ENCODE peak calls at places on chromosome 12, in ten cellular contexts. G is A549, Z is thyroid gland, P is IMR-90, H is heart left ventricle, T is suprapubic skin, W is sigmoid colon, M is uterus, F is tibial nerve, I is right lobe of liver. K is an unnamed sample.

GRCh38 chr12:25692115-25693035 is 139.3 kb upstream of the LMNTD1 start:
- DNase-seq in G (no peak), Z (peak), P (no peak), H (no peak), T (no peak), W (no peak), M (no peak), F (no peak), I (no peak), K (no peak)

GRCh38 chr12:52310622-52311281 is 10.4 kb downstream of the KRT83 start:
- DNase-seq in G (peak), Z (no peak), P (peak), H (no peak), T (peak), W (no peak), M (no peak), F (no peak), I (no peak), K (no peak)

GRCh38 chr12:68831751-68832503 is 23.9 kb downstream of the MDM2 start:
- DNase-seq in G (no peak), Z (no peak), P (no peak), H (no peak), T (no peak), W (no peak), M (no peak), F (no peak), I (no peak), K (no peak)

GRCh38 chr12:30691122-30691879 is 4.4 kb downstream of the IPO8 start:
- DNase-seq in G (peak), Z (no peak), P (peak), H (no peak), T (no peak), W (peak), M (no peak), F (no peak), I (no peak), K (peak)

GRCh38 chr12:570949-571794 is 92.1 kb downstream of the NINJ2 start:
- DNase-seq in G (peak), Z (peak), P (peak), H (peak), T (peak), W (peak), M (peak), F (peak), I (peak), K (peak)

GRCh38 chr12:93152617-93153016 is 223.5 kb upstream of the EEA1 start:
- DNase-seq in G (no peak), Z (no peak), P (no peak), H (no peak), T (no peak), W (no peak), M (no peak), F (no peak), I (no peak), K (no peak)

GRCh38 chr12:6724409-6724797 is 557 bp downstream of the COPS7A start:
- DNase-seq in G (peak), Z (peak), P (peak), H (no peak), T (no peak), W (peak), M (no peak), F (no peak), I (no peak), K (peak)

GRCh38 chr12:12534134-12534866 is 28.4 kb downstream of the DUSP16 start:
- DNase-seq in G (no peak), Z (no peak), P (no peak), H (no peak), T (no peak), W (no peak), M (no peak), F (no peak), I (no peak), K (no peak)

GRCh38 chr12:53131844-53132243 is 28.6 kb downstream of the SOAT2 start:
- DNase-seq in G (no peak), Z (no peak), P (no peak), H (no peak), T (no peak), W (no peak), M (no peak), F (no peak), I (no peak), K (no peak)

GRCh38 chr12:122726056-122726558 is 4.5 kb downstream of the HCAR1 start:
- DNase-seq in G (peak), Z (peak), P (no peak), H (no peak), T (no peak), W (no peak), M (no peak), F (no peak), I (no peak), K (no peak)

GRCh38 chr12:49507139-49507538 is 31.7 kb upstream of the KCNH3 start:
- DNase-seq in G (peak), Z (no peak), P (peak), H (no peak), T (no peak), W (no peak), M (no peak), F (no peak), I (no peak), K (no peak)

GRCh38 chr12:30000401-30000800 is 216.7 kb upstream of the TMTC1 start:
- DNase-seq in G (no peak), Z (no peak), P (no peak), H (no peak), T (no peak), W (no peak), M (no peak), F (no peak), I (no peak), K (no peak)

GRCh38 chr12:84969226-84969625 is 56.6 kb upstream of the SLC6A15 start:
- DNase-seq in G (no peak), Z (no peak), P (no peak), H (no peak), T (no peak), W (no peak), M (no peak), F (no peak), I (no peak), K (no peak)

GRCh38 chr12:51430196-51430895 is 5.7 kb downstream of the SLC4A8 start:
- DNase-seq in G (peak), Z (no peak), P (no peak), H (no peak), T (no peak), W (no peak), M (no peak), F (no peak), I (no peak), K (no peak)

GRCh38 chr12:126384029-126384564 is 1318.9 kb downstream of the AACS start:
- DNase-seq in G (no peak), Z (no peak), P (no peak), H (no peak), T (no peak), W (no peak), M (no peak), F (no peak), I (no peak), K (no peak)

GRCh38 chr12:58087428-58088117 is 146.2 kb downstream of the ATP23 start:
- DNase-seq in G (no peak), Z (no peak), P (no peak), H (no peak), T (no peak), W (no peak), M (no peak), F (no peak), I (no peak), K (no peak)

GRCh38 chr12:130104596-130105253 is 57.5 kb upstream of the FZD10 start:
- DNase-seq in G (no peak), Z (peak), P (no peak), H (no peak), T (no peak), W (no peak), M (no peak), F (no peak), I (no peak), K (no peak)

GRCh38 chr12:40647651-40648050 is 44.6 kb upstream of the CNTN1 start:
- DNase-seq in G (peak), Z (no peak), P (no peak), H (no peak), T (no peak), W (no peak), M (no peak), F (no peak), I (no peak), K (no peak)

GRCh38 chr12:52907092-52907810 is 2.4 kb upstream of the KRT8 start:
- DNase-seq in G (peak), Z (peak), P (no peak), H (peak), T (peak), W (no peak), M (peak), F (no peak), I (no peak), K (no peak)

GRCh38 chr12:85076688-85077430 is 40.7 kb downstream of the LRRIQ1 start:
- DNase-seq in G (peak), Z (no peak), P (peak), H (no peak), T (no peak), W (no peak), M (no peak), F (no peak), I (no peak), K (peak)

GRCh38 chr12:56488041-56488955 is at the start of gene GLS2:
- DNase-seq in G (peak), Z (peak), P (peak), H (peak), T (peak), W (peak), M (peak), F (peak), I (peak), K (peak)

GRCh38 chr12:104846056-104846762 is 111.9 kb downstream of the SLC41A2 start:
- DNase-seq in G (no peak), Z (no peak), P (peak), H (no peak), T (no peak), W (no peak), M (no peak), F (no peak), I (no peak), K (no peak)

GRCh38 chr12:57237653-57237951 is 8.1 kb downstream of the SHMT2 start:
- DNase-seq in G (no peak), Z (no peak), P (no peak), H (no peak), T (no peak), W (no peak), M (no peak), F (no peak), I (no peak), K (no peak)

GRCh38 chr12:108299516-108299915 is 39.6 kb downstream of the CMKLR1 start:
- DNase-seq in G (no peak), Z (no peak), P (no peak), H (no peak), T (no peak), W (peak), M (no peak), F (no peak), I (no peak), K (no peak)

GRCh38 chr12:60872219-60872618 is 1276.4 kb downstream of the SLC16A7 start:
- DNase-seq in G (no peak), Z (no peak), P (no peak), H (no peak), T (no peak), W (no peak), M (no peak), F (no peak), I (no peak), K (no peak)

GRCh38 chr12:68613209-68613904 is 2.7 kb downstream of the RAP1B start:
- DNase-seq in G (no peak), Z (no peak), P (no peak), H (no peak), T (no peak), W (no peak), M (no peak), F (no peak), I (no peak), K (peak)

GRCh38 chr12:131911251-131911650 is 16.8 kb downstream of the ULK1 start:
- DNase-seq in G (no peak), Z (no peak), P (no peak), H (no peak), T (no peak), W (peak), M (no peak), F (no peak), I (no peak), K (no peak)

GRCh38 chr12:46523863-46524770 is 151.5 kb upstream of the SLC38A2 start:
- DNase-seq in G (peak), Z (no peak), P (peak), H (no peak), T (no peak), W (no peak), M (no peak), F (no peak), I (no peak), K (no peak)

GRCh38 chr12:19474147-19474546 is 34.9 kb downstream of the AEBP2 start:
- DNase-seq in G (no peak), Z (no peak), P (no peak), H (no peak), T (no peak), W (no peak), M (no peak), F (no peak), I (no peak), K (no peak)

GRCh38 chr12:109879332-109880048 is 851 bp downstream of the GLTP start:
- DNase-seq in G (no peak), Z (no peak), P (no peak), H (no peak), T (no peak), W (no peak), M (no peak), F (no peak), I (no peak), K (no peak)

GRCh38 chr12:107263980-107264379 is 170.6 kb upstream of the CRY1 start:
- DNase-seq in G (no peak), Z (no peak), P (no peak), H (no peak), T (no peak), W (no peak), M (no peak), F (no peak), I (no peak), K (no peak)

GRCh38 chr12:6420364-6420763 is 24.4 kb upstream of the CD27 start:
- DNase-seq in G (peak), Z (no peak), P (no peak), H (no peak), T (no peak), W (no peak), M (no peak), F (no peak), I (no peak), K (no peak)

GRCh38 chr12:80802652-80803051 is 85.9 kb downstream of the MYF5 start:
- DNase-seq in G (no peak), Z (no peak), P (no peak), H (no peak), T (no peak), W (no peak), M (no peak), F (no peak), I (no peak), K (no peak)

GRCh38 chr12:52023182-52023975 is 16.6 kb downstream of the TAMALIN start:
- DNase-seq in G (peak), Z (peak), P (peak), H (peak), T (peak), W (peak), M (peak), F (peak), I (peak), K (peak)

GRCh38 chr12:89786177-89786810 is 77.7 kb upstream of the ATP2B1 start:
- DNase-seq in G (peak), Z (no peak), P (no peak), H (no peak), T (no peak), W (no peak), M (no peak), F (no peak), I (no peak), K (no peak)

GRCh38 chr12:38898001-38898684 is 7.2 kb downstream of the CPNE8 start:
- DNase-seq in G (no peak), Z (no peak), P (no peak), H (no peak), T (no peak), W (no peak), M (no peak), F (no peak), I (no peak), K (no peak)

GRCh38 chr12:21528953-21529352 is 2.9 kb downstream of the SPX start:
- DNase-seq in G (no peak), Z (peak), P (no peak), H (peak), T (no peak), W (no peak), M (no peak), F (no peak), I (no peak), K (no peak)
- TF ChIP-seq POLR2A in G (no peak), Z (peak), P (no peak), H (no peak), T (no peak), W (no peak), M (no peak), F (no peak), I (no peak), K (no peak)

GRCh38 chr12:27778206-27778605 is 1.8 kb upstream of the KLHL42 start:
- DNase-seq in G (no peak), Z (no peak), P (no peak), H (no peak), T (no peak), W (no peak), M (no peak), F (no peak), I (no peak), K (no peak)

GRCh38 chr12:27781680-27782079 is 1.6 kb upstream of the MANSC4 start:
- DNase-seq in G (no peak), Z (no peak), P (peak), H (no peak), T (no peak), W (no peak), M (no peak), F (no peak), I (no peak), K (no peak)

GRCh38 chr12:27779416-27779815 is 617 bp upstream of the KLHL42 start:
- DNase-seq in G (peak), Z (peak), P (no peak), H (peak), T (no peak), W (peak), M (peak), F (no peak), I (no peak), K (peak)

GRCh38 chr12:27780612-27781408 is 774 bp upstream of the MANSC4 start:
- DNase-seq in G (peak), Z (peak), P (peak), H (peak), T (peak), W (peak), M (peak), F (no peak), I (no peak), K (peak)

DNA sequence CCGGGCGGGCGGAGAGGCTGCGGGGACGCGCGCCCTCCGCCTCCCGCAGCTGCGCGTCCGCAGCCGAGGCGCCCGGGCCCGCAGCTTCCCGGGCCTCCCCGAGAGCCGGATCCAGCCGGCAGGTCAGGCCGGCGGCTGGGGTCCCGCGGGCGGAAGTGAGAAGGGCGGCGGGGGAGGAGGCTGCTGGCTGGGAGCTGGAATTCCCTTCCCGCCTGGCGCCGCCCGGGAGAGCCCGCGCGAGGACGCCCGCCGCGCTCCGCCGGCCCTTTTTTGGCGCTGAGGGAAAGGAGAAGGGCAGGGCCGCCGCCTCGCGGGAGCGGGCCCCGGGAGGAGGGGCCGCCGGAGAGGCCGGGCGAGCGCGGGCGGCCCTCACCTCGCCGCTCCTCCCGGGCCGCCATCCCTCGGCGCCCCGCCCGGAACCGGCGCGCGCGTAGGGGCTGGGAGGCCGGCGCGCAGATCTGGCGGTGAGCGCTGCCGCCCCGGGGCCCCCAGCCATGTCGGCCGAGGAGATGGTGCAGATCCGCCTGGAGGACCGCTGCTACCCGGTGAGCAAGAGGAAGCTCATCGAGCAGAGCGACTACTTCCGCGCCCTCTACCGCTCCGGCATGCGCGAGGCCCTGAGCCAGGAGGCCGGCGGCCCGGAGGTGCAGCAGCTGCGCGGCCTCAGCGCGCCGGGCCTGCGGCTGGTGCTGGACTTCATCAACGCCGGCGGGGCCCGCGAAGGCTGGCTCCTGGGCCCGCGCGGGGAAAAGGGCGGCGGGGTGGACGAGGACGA is at the start of the genes KLHL42 and MANSC4:
- DNase-seq in G (peak), Z (peak), P (peak), H (peak), T (peak), W (peak), M (peak), F (peak), I (peak), K (peak)
- TF ChIP-seq POLR2A in G (peak), Z (peak), P (no peak), H (no peak), T (peak), W (peak), M (no peak), F (no peak), I (peak), K (peak)

DNA sequence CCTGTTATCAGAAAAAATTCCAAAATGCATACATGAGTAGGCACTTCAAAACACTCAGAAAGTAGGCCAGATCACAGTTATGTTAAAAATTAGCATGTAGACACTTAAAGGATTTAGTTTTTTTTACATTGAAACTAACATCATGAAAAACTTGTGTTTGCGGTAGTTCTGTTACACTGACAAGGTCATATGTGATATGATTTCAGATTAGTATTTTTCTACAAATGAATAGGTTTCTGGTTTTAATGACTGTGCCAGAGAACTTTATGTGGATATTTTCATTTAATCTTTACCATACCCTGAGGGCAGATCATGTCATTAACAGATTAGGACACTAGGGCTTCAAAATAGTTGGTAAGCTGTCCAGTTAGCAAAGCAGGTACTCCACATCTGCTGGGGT is 20.7 kb downstream of the YARS2 start:
- DNase-seq in G (no peak), Z (no peak), P (no peak), H (no peak), T (no peak), W (no peak), M (no peak), F (no peak), I (no peak), K (no peak)
- TF ChIP-seq POLR2A in G (no peak), Z (no peak), P (no peak), H (no peak), T (no peak), W (no peak), M (no peak), F (no peak), I (no peak), K (no peak)

DNA sequence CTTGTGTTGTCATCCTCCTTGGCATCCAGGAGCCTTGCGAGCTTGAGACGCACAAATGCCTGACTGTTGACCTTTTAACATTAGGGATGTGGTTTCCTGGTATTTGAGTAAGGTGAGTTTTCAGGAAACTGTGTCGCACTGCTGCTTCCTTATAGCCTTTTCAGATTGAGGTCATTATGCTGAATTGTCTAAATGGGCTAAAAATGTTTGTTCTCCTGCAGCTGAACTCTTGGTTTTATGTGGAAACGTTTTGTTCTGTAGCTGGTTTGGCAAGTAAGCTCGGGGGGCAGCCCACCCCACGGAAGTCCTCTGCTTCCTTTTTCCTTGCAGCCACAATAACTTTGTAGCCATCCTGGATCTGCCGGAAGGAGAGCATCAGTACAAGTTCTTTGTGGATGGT is 5.7 kb downstream of the PRKAB1 start:
- DNase-seq in G (no peak), Z (no peak), P (no peak), H (peak), T (no peak), W (peak), M (no peak), F (no peak), I (no peak), K (no peak)
- TF ChIP-seq POLR2A in G (no peak), Z (no peak), P (no peak), H (no peak), T (no peak), W (no peak), M (no peak), F (no peak), I (no peak), K (no peak)